ENCODE peak calls at places on chromosomes 13 and 19, in seven cellular contexts. L is K562, K is HepG2, J is SK-N-SH, M is GM12878, A is H1, I is HCT116. N is an unnamed sample.

GRCh38 chr13:106619688-106620555 is 52.0 kb upstream of the ARGLU1 start:
- DNase-seq in L (peak; percentile 36), K (peak; percentile 40), J (peak; percentile 70), M (peak; percentile 2), A (peak; percentile 17), I (peak; percentile 44), N (peak; percentile 69)

GRCh38 chr13:49759503-49759902 is 33.0 kb downstream of the KPNA3 start:
- DNase-seq in L (no peak), K (no peak), J (no peak), M (no peak), A (no peak), I (no peak), N (no peak)

GRCh38 chr13:40379186-40379585 is 287.3 kb downstream of the FOXO1 start:
- DNase-seq in L (no peak), K (no peak), J (no peak), M (no peak), A (no peak), I (no peak), N (no peak)

GRCh38 chr19:5445667-5446066 is 9.6 kb upstream of the ZNRF4 start:
- DNase-seq in L (peak; percentile 17), K (no peak), J (no peak), M (no peak), A (no peak), I (no peak), N (no peak)

GRCh38 chr19:44401787-44402115 is 343 bp upstream of the ZNF285 start:
- DNase-seq in L (no peak), K (no peak), J (no peak), M (no peak), A (no peak), I (no peak), N (no peak)

GRCh38 chr13:29550589-29550988 is 44.9 kb downstream of the SLC7A1 start:
- DNase-seq in L (no peak), K (no peak), J (no peak), M (no peak), A (no peak), I (no peak), N (no peak)

GRCh38 chr19:35228177-35228930 is at the start of gene FAM187B:
- DNase-seq in L (no peak), K (no peak), J (no peak), M (no peak), A (no peak), I (no peak), N (no peak)

GRCh38 chr19:3496392-3497273 is 3.8 kb downstream of the DOHH start:
- DNase-seq in L (no peak), K (no peak), J (no peak), M (no peak), A (no peak), I (no peak), N (no peak)

GRCh38 chr19:49716154-49716553 is 25.2 kb downstream of the CPT1C start:
- DNase-seq in L (peak; percentile 55), K (no peak), J (no peak), M (no peak), A (no peak), I (no peak), N (no peak)

GRCh38 chr19:19040417-19040816 is 7.0 kb downstream of the ARMC6 start:
- DNase-seq in L (no peak), K (peak; percentile 76), J (no peak), M (no peak), A (no peak), I (no peak), N (peak; percentile 74)

GRCh38 chr19:41367848-41368301 is 3.9 kb upstream of the B9D2 start:
- DNase-seq in L (peak; percentile 85), K (no peak), J (no peak), M (no peak), A (no peak), I (no peak), N (no peak)
- TF ChIP-seq JUND in L (peak; percentile 87), K (no peak), J (peak; percentile 88), M (no peak), A (no peak), I (no peak), N (no peak)

GRCh38 chr13:113860051-113860471 is 3.8 kb downstream of the GAS6 start:
- DNase-seq in L (no peak), K (peak; percentile 34), J (no peak), M (no peak), A (no peak), I (no peak), N (no peak)
- TF ChIP-seq JUND in L (no peak), K (no peak), J (no peak), M (no peak), A (no peak), I (no peak), N (no peak)

GRCh38 chr13:85798999-85799646 is at the start of gene SLITRK6:
- DNase-seq in L (no peak), K (no peak), J (peak; percentile 9), M (no peak), A (peak; percentile 17), I (peak; percentile 15), N (peak; percentile 5)
- TF ChIP-seq JUND in L (no peak), K (no peak), J (no peak), M (no peak), A (no peak), I (no peak), N (no peak)

DNA sequence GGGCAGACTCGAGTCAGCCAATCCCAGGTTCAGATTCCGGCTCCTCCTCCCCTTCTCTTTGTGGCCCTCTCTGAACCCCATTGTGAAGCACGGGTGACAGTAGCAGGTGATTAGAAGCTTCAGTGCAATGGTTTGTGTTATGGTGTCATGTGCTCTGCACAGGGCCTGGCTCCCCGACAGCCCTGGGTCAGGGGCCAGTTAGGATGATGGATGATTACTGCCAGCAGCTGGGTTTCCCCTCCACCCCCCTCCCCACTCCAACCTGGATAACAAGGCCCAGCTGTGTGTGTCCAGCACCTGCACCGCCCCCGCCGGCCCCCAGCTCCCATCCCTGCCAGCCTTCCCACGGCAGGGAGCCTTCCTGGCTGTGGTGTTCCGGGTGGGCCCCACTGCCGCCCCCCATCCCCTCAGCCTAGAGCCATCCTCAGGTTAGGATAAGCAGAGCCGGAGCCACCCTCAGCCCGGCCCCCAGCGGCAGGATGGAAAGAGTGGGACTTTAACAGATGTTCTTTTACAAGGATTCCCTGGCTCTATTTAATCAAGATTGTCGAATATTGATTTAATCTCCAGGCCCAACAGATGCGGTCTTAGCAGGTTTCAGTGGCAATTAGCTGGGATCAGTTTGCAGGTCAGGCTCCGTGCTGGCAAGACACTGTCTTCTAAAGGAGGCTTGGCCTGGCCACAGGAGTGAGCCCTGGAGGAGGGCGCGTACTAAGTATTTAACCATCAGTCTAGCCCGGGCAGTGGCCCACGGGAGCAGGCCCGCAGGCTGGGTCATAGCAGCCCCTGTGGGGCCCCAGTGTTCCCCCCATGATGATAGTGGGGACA is 156.2 kb downstream of the SIPA1L3 start:
- DNase-seq in L (no peak), K (no peak), J (peak; percentile 87), M (no peak), A (no peak), I (no peak), N (no peak)
- TF ChIP-seq JUND in L (no peak), K (no peak), J (no peak), M (no peak), A (no peak), I (no peak), N (no peak)

DNA sequence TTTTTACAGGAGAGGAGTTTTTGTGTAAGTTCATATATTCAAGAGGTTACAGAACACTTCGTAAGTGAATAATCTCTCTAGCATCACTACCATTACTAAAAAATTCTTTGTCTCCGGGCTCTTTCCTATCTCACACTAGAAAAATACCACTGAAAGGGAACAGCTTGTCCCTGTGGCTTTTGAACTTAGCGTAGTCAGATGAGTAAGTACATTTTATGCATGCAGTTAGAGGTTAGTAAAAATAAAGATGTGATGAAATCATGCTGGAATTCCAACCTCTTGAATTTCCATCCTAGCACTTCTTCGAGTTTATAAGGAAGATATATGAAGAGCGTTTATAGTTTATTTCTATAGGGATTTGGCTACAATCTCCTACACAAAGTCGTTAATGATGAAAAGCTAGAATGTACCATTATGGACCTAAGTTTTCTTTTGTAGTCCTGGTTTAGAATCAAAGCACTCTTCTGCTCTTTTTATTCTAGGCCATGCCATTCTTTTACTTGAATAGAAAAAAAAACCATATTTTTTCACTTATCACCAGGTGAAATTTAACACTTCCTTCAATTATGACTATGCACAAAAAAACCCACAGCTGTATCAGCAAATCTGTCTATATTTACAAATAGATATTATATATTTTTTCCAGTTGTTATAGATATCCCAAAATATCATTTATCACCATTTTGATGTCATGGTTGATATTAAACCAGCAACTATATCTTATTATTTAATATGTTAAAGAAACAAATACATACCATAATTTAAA is 139.9 kb upstream of the PCDH9 start:
- DNase-seq in L (no peak), K (no peak), J (no peak), M (no peak), A (no peak), I (no peak), N (no peak)
- TF ChIP-seq JUND in L (no peak), K (no peak), J (no peak), M (no peak), A (no peak), I (no peak), N (no peak)

GRCh38 chr13:48258002-48258401 is 25.0 kb downstream of the ITM2B start:
- DNase-seq in L (no peak), K (peak; percentile 92), J (no peak), M (no peak), A (no peak), I (no peak), N (no peak)
- TF ChIP-seq JUND in L (no peak), K (no peak), J (no peak), M (no peak), A (no peak), I (no peak), N (no peak)

DNA sequence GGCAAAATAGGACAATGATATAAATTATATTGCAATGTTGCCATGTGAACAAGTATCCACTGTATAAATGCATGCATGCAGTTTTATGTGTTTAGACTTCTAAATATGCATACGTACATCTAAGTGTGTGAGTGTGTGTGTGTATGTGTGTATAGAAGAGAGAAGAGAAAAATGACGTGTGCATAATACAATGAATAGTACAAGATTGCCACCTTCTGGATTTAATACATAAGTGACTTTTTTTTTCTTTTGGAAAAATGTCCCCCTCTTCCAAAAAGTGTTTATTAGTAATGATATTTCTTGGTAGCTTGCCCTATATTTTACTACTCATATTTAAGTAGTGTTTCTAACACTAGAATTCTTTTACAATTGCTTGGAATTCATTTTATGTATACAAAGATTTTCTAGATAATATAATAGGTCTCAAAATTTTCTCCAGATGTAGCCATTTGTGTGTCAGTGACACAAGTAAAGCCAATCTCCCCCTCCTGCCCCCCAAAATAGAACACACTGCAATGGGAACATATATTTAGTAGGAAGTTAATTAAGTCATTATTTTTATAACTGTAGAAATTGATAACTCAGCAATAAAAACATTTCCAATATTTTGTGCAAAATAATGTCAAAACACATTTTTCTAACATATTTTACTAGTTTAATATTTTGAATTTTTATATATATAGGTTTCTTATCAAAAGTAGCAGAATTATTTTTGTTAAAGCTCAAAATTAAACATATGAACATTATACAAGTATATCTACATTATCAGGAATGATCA is 783.3 kb upstream of the ATXN8OS start:
- DNase-seq in L (no peak), K (peak; percentile 3), J (peak; percentile 12), M (no peak), A (no peak), I (peak; percentile 1), N (peak; percentile 61)
- TF ChIP-seq JUND in L (no peak), K (no peak), J (no peak), M (no peak), A (no peak), I (no peak), N (no peak)

N was measured in T47D.